ENCODE peak calls at places on chromosomes 11 and 22, in eight cellular contexts. One of them, this sample, is unnamed.

GRCh38 chr11:24687748-24688147 is 190.9 kb downstream of the LUZP2 start:
- DNase-seq in tibial nerve: no peak
- DNase-seq in body of pancreas: no peak
- DNase-seq in colonic mucosa: no peak
- DNase-seq in astrocyte of the spinal cord: no peak
- DNase-seq in HL-60: no peak
- DNase-seq in heart right ventricle: no peak
- DNase-seq in fibroblast of lung: no peak
- DNase-seq in this sample: no peak

GRCh38 chr22:46815896-46816721 is 53.7 kb downstream of the TBC1D22A start:
- DNase-seq in tibial nerve: no peak
- DNase-seq in body of pancreas: peak; percentile 36
- DNase-seq in colonic mucosa: peak; percentile 38
- DNase-seq in astrocyte of the spinal cord: peak; percentile 47
- DNase-seq in HL-60: peak; percentile 32
- DNase-seq in heart right ventricle: no peak
- DNase-seq in fibroblast of lung: peak; percentile 66
- DNase-seq in this sample: no peak

GRCh38 chr11:78290293-78291176 is 101.8 kb downstream of the USP35 start:
- DNase-seq in tibial nerve: no peak
- DNase-seq in body of pancreas: no peak
- DNase-seq in colonic mucosa: no peak
- DNase-seq in astrocyte of the spinal cord: peak; percentile 19
- DNase-seq in HL-60: peak; percentile 100
- DNase-seq in heart right ventricle: no peak
- DNase-seq in fibroblast of lung: no peak
- DNase-seq in this sample: peak; percentile 85

GRCh38 chr22:47187558-47187957 is 425.1 kb downstream of the TBC1D22A start:
- DNase-seq in tibial nerve: no peak
- DNase-seq in body of pancreas: no peak
- DNase-seq in colonic mucosa: no peak
- DNase-seq in astrocyte of the spinal cord: no peak
- DNase-seq in HL-60: no peak
- DNase-seq in heart right ventricle: no peak
- DNase-seq in fibroblast of lung: no peak
- DNase-seq in this sample: peak; percentile 46

GRCh38 chr11:130817608-130817944 is 98.7 kb downstream of the SNX19 start:
- DNase-seq in tibial nerve: no peak
- DNase-seq in body of pancreas: no peak
- DNase-seq in colonic mucosa: no peak
- DNase-seq in astrocyte of the spinal cord: peak; percentile 72
- DNase-seq in HL-60: peak; percentile 0
- DNase-seq in heart right ventricle: no peak
- DNase-seq in fibroblast of lung: peak; percentile 75
- DNase-seq in this sample: no peak

GRCh38 chr11:76269247-76269646 is 62.9 kb upstream of the WNT11 start:
- DNase-seq in tibial nerve: peak; percentile 33
- DNase-seq in body of pancreas: no peak
- DNase-seq in colonic mucosa: no peak
- DNase-seq in astrocyte of the spinal cord: no peak
- DNase-seq in HL-60: no peak
- DNase-seq in heart right ventricle: peak; percentile 45
- DNase-seq in fibroblast of lung: no peak
- DNase-seq in this sample: no peak

GRCh38 chr11:33021937-33022336 is 6.3 kb downstream of the DEPDC7 start:
- DNase-seq in tibial nerve: no peak
- DNase-seq in body of pancreas: no peak
- DNase-seq in colonic mucosa: no peak
- DNase-seq in astrocyte of the spinal cord: no peak
- DNase-seq in HL-60: no peak
- DNase-seq in heart right ventricle: no peak
- DNase-seq in fibroblast of lung: no peak
- DNase-seq in this sample: no peak

GRCh38 chr11:2385156-2386151 is 8.3 kb downstream of the CD81 start:
- DNase-seq in tibial nerve: no peak
- DNase-seq in body of pancreas: no peak
- DNase-seq in colonic mucosa: no peak
- DNase-seq in astrocyte of the spinal cord: no peak
- DNase-seq in HL-60: no peak
- DNase-seq in heart right ventricle: peak; percentile 15
- DNase-seq in fibroblast of lung: no peak
- DNase-seq in this sample: no peak

GRCh38 chr22:39290724-39291161 is 28.7 kb downstream of the RPL3 start:
- DNase-seq in tibial nerve: peak; percentile 78
- DNase-seq in body of pancreas: peak; percentile 97
- DNase-seq in colonic mucosa: no peak
- DNase-seq in astrocyte of the spinal cord: peak; percentile 75
- DNase-seq in HL-60: no peak
- DNase-seq in heart right ventricle: peak; percentile 81
- DNase-seq in fibroblast of lung: peak; percentile 64
- DNase-seq in this sample: peak; percentile 43

GRCh38 chr11:97912629-97913028 is 1108.1 kb upstream of the CNTN5 start:
- DNase-seq in tibial nerve: no peak
- DNase-seq in body of pancreas: no peak
- DNase-seq in colonic mucosa: no peak
- DNase-seq in astrocyte of the spinal cord: no peak
- DNase-seq in HL-60: no peak
- DNase-seq in heart right ventricle: no peak
- DNase-seq in fibroblast of lung: no peak
- DNase-seq in this sample: no peak

GRCh38 chr11:40274017-40274416 is 1185.4 kb downstream of the LRRC4C start:
- DNase-seq in tibial nerve: no peak
- DNase-seq in body of pancreas: peak; percentile 15
- DNase-seq in colonic mucosa: no peak
- DNase-seq in astrocyte of the spinal cord: peak; percentile 88
- DNase-seq in HL-60: no peak
- DNase-seq in heart right ventricle: no peak
- DNase-seq in fibroblast of lung: peak; percentile 97
- DNase-seq in this sample: no peak

GRCh38 chr11:70364745-70365535 is 33.4 kb upstream of the CTTN start:
- DNase-seq in tibial nerve: no peak
- DNase-seq in body of pancreas: no peak
- DNase-seq in colonic mucosa: no peak
- DNase-seq in astrocyte of the spinal cord: no peak
- DNase-seq in HL-60: peak; percentile 22
- DNase-seq in heart right ventricle: no peak
- DNase-seq in fibroblast of lung: no peak
- DNase-seq in this sample: no peak

GRCh38 chr11:102794382-102794781 is 3.6 kb downstream of the MMP1 start:
- DNase-seq in tibial nerve: no peak
- DNase-seq in body of pancreas: no peak
- DNase-seq in colonic mucosa: no peak
- DNase-seq in astrocyte of the spinal cord: peak; percentile 10
- DNase-seq in HL-60: no peak
- DNase-seq in heart right ventricle: no peak
- DNase-seq in fibroblast of lung: peak; percentile 14
- DNase-seq in this sample: no peak

GRCh38 chr11:45847908-45848316 is 637 bp downstream of the CRY2 start:
- DNase-seq in tibial nerve: no peak
- DNase-seq in body of pancreas: peak; percentile 58
- DNase-seq in colonic mucosa: peak; percentile 50
- DNase-seq in astrocyte of the spinal cord: peak; percentile 55
- DNase-seq in HL-60: peak; percentile 25
- DNase-seq in heart right ventricle: peak; percentile 36
- DNase-seq in fibroblast of lung: peak; percentile 75
- DNase-seq in this sample: peak; percentile 53

GRCh38 chr11:105589346-105589745 is 20.5 kb upstream of the GRIA4 start:
- DNase-seq in tibial nerve: no peak
- DNase-seq in body of pancreas: no peak
- DNase-seq in colonic mucosa: no peak
- DNase-seq in astrocyte of the spinal cord: peak; percentile 64
- DNase-seq in HL-60: no peak
- DNase-seq in heart right ventricle: no peak
- DNase-seq in fibroblast of lung: peak; percentile 56
- DNase-seq in this sample: no peak

GRCh38 chr22:40024201-40025061 is 29.7 kb downstream of the FAM83F start:
- DNase-seq in tibial nerve: peak; percentile 40
- DNase-seq in body of pancreas: peak; percentile 62
- DNase-seq in colonic mucosa: peak; percentile 85
- DNase-seq in astrocyte of the spinal cord: peak; percentile 47
- DNase-seq in HL-60: no peak
- DNase-seq in heart right ventricle: peak; percentile 68
- DNase-seq in fibroblast of lung: peak; percentile 53
- DNase-seq in this sample: no peak

DNA sequence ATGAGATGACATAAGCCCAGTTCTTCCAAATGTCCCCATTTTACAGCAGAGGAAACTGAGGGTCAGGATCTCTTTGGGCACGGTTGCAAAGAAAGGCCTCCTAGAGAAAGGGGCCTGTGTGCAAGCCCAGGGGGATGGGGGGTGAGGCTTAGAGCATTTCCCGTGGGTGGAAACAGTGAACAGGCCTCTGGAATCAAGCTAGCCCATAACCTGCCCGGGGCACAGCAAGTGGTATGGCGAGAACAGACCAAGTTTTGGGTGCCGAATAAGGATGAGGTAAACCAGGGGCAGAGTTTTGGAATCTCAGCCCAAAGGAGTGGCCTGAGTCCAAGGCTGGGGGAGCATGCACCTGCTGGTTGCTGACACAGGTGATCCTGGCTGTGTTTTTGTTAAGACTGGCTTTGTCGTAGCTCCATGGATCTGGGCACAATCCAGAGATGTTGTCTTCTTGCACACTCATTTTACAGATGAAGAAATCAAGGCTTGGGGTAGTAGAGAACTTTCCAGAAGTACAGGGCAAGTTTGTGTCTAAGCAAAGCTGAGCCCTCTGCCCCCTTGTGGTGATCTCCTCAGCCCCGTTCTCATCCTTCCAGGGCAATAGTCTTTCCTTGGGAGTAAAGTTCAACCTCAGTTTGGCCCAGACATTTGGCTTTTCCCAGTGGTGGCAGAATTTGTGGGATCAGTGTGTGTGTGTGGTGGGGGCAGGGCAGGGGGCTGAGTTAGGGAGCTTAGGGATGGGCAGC is 53.5 kb upstream of the MYEOV start:
- DNase-seq in tibial nerve: no peak
- DNase-seq in body of pancreas: no peak
- DNase-seq in colonic mucosa: peak; percentile 63
- DNase-seq in astrocyte of the spinal cord: no peak
- DNase-seq in HL-60: no peak
- DNase-seq in heart right ventricle: no peak
- DNase-seq in fibroblast of lung: no peak
- DNase-seq in this sample: no peak
- TF ChIP-seq CTCF in tibial nerve: no peak
- TF ChIP-seq CTCF in body of pancreas: peak; percentile 29
- TF ChIP-seq CTCF in colonic mucosa: peak; percentile 19
- TF ChIP-seq CTCF in astrocyte of the spinal cord: peak; percentile 54
- TF ChIP-seq CTCF in HL-60: peak; percentile 18
- TF ChIP-seq CTCF in heart right ventricle: no peak
- TF ChIP-seq CTCF in fibroblast of lung: peak; percentile 51
- TF ChIP-seq CTCF in this sample: no peak

GRCh38 chr11:113104390-113105251 is 143.4 kb downstream of the NCAM1 start:
- DNase-seq in tibial nerve: no peak
- DNase-seq in body of pancreas: no peak
- DNase-seq in colonic mucosa: no peak
- DNase-seq in astrocyte of the spinal cord: no peak
- DNase-seq in HL-60: no peak
- DNase-seq in heart right ventricle: no peak
- DNase-seq in fibroblast of lung: no peak
- DNase-seq in this sample: no peak
- H3K4me3 ChIP-seq in tibial nerve: no peak overlapping the region
- H3K4me3 ChIP-seq in body of pancreas: no peak overlapping the region
- H3K4me3 ChIP-seq in colonic mucosa: no peak overlapping the region
- H3K4me3 ChIP-seq in astrocyte of the spinal cord: no peak overlapping the region
- H3K4me3 ChIP-seq in HL-60: no peak overlapping the region
- H3K4me3 ChIP-seq in heart right ventricle: no peak overlapping the region
- H3K4me3 ChIP-seq in fibroblast of lung: no peak overlapping the region
- H3K4me3 ChIP-seq in this sample: no peak overlapping the region

GRCh38 chr11:68399916-68400315 is 60.6 kb upstream of the PPP6R3 start:
- DNase-seq in tibial nerve: no peak
- DNase-seq in body of pancreas: no peak
- DNase-seq in colonic mucosa: no peak
- DNase-seq in astrocyte of the spinal cord: no peak
- DNase-seq in HL-60: no peak
- DNase-seq in heart right ventricle: no peak
- DNase-seq in fibroblast of lung: no peak
- DNase-seq in this sample: no peak
- TF ChIP-seq CTCF in tibial nerve: no peak
- TF ChIP-seq CTCF in body of pancreas: no peak
- TF ChIP-seq CTCF in colonic mucosa: no peak
- TF ChIP-seq CTCF in astrocyte of the spinal cord: no peak
- TF ChIP-seq CTCF in HL-60: no peak
- TF ChIP-seq CTCF in heart right ventricle: no peak
- TF ChIP-seq CTCF in fibroblast of lung: no peak
- TF ChIP-seq CTCF in this sample: no peak

GRCh38 chr22:42907404-42908081 is 50.5 kb upstream of the ARFGAP3 start:
- DNase-seq in tibial nerve: no peak
- DNase-seq in body of pancreas: no peak
- DNase-seq in colonic mucosa: no peak
- DNase-seq in astrocyte of the spinal cord: no peak
- DNase-seq in HL-60: no peak
- DNase-seq in heart right ventricle: no peak
- DNase-seq in fibroblast of lung: no peak
- DNase-seq in this sample: no peak

GRCh38 chr22:42909363-42910058 is 52.4 kb upstream of the ARFGAP3 start:
- DNase-seq in tibial nerve: no peak
- DNase-seq in body of pancreas: no peak
- DNase-seq in colonic mucosa: no peak
- DNase-seq in astrocyte of the spinal cord: no peak
- DNase-seq in HL-60: no peak
- DNase-seq in heart right ventricle: no peak
- DNase-seq in fibroblast of lung: no peak
- DNase-seq in this sample: no peak

GRCh38 chr22:42910221-42910942 is 53.3 kb upstream of the ARFGAP3 start:
- DNase-seq in tibial nerve: no peak
- DNase-seq in body of pancreas: no peak
- DNase-seq in colonic mucosa: no peak
- DNase-seq in astrocyte of the spinal cord: no peak
- DNase-seq in HL-60: no peak
- DNase-seq in heart right ventricle: no peak
- DNase-seq in fibroblast of lung: no peak
- DNase-seq in this sample: no peak

GRCh38 chr22:42906605-42907338 is 49.7 kb upstream of the ARFGAP3 start:
- DNase-seq in tibial nerve: peak; percentile 55
- DNase-seq in body of pancreas: no peak
- DNase-seq in colonic mucosa: no peak
- DNase-seq in astrocyte of the spinal cord: no peak
- DNase-seq in HL-60: no peak
- DNase-seq in heart right ventricle: peak; percentile 82
- DNase-seq in fibroblast of lung: no peak
- DNase-seq in this sample: no peak

DNA sequence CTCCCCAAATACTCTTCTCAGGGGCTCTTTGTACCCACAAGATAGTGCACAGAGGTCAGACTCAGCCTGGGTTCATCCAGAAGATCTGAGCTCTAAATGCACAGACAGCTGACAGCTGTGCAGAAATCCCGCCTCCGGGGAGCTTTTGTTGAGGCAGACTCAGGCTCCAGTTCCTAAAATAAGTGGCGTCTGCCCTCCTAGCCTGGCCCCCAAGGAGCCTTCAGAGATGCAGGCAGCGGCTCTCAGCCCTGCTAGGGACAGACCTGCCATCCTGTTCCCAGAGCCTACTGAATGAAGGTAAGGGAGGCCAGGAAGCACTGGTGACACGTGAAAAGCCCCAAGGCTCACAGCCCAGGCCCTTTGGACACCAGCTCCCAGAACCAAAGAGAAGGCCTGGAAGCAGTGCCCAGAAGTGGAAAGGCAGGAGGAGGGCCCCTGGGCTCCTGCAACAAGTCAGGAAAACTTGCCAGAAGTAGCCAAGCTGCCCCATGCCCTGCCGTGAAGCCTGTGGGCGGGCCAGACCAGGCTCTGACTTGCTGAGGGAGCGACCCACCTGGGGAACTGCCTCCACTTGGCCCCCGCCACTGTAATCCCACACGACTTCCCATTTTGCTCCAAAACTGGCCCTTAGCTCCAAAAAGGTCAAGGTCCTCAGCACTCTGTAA is 51.1 kb upstream of the ARFGAP3 start:
- DNase-seq in tibial nerve: no peak
- DNase-seq in body of pancreas: no peak
- DNase-seq in colonic mucosa: no peak
- DNase-seq in astrocyte of the spinal cord: no peak
- DNase-seq in HL-60: no peak
- DNase-seq in heart right ventricle: no peak
- DNase-seq in fibroblast of lung: no peak
- DNase-seq in this sample: no peak
- H3K4me3 ChIP-seq in tibial nerve: no peak overlapping the region
- H3K4me3 ChIP-seq in body of pancreas: no peak overlapping the region
- H3K4me3 ChIP-seq in colonic mucosa: no peak overlapping the region
- H3K4me3 ChIP-seq in astrocyte of the spinal cord: no peak overlapping the region
- H3K4me3 ChIP-seq in HL-60: no peak overlapping the region
- H3K4me3 ChIP-seq in heart right ventricle: no peak overlapping the region
- H3K4me3 ChIP-seq in fibroblast of lung: no peak overlapping the region
- H3K4me3 ChIP-seq in this sample: no peak overlapping the region